ENCODE peak calls at places on chromosome 2, in four cellular contexts. G, H, W and L are unnamed samples. For H3K4me1, the result is how much of the 10 kb centered on the place peaks cover.

GRCh38 chr2:75428627-75429026 is 132.1 kb downstream of the EVA1A start:
- DNase-seq in G (peak), H (no peak), W (no peak), L (no peak)

GRCh38 chr2:241894056-241894641 is 24.6 kb downstream of the RTP5 start:
- DNase-seq in G (no peak), H (no peak), W (no peak), L (peak)

GRCh38 chr2:232794981-232795380 is 18.6 kb upstream of the KCNJ13 start:
- DNase-seq in G (no peak), H (no peak), W (no peak), L (no peak)

GRCh38 chr2:202717598-202718310 is 83.0 kb downstream of the FAM117B start:
- DNase-seq in G (no peak), H (peak), W (no peak), L (no peak)

GRCh38 chr2:23689891-23690290 is 237.0 kb downstream of the ATAD2B start:
- DNase-seq in G (no peak), H (peak), W (no peak), L (no peak)

GRCh38 chr2:33297748-33298035 is 178.8 kb upstream of the RASGRP3 start:
- DNase-seq in G (no peak), H (no peak), W (no peak), L (no peak)

GRCh38 chr2:43008388-43008787 is 216.0 kb upstream of the HAAO start:
- DNase-seq in G (no peak), H (no peak), W (no peak), L (no peak)

GRCh38 chr2:55010149-55010591 is 40.1 kb downstream of the RTN4 start:
- DNase-seq in G (peak), H (no peak), W (no peak), L (peak)

GRCh38 chr2:42554392-42554791 is 14.0 kb upstream of the MTA3 start:
- DNase-seq in G (no peak), H (peak), W (no peak), L (no peak)

GRCh38 chr2:199488772-199489400 is 31.1 kb upstream of the SATB2 start:
- DNase-seq in G (no peak), H (peak), W (no peak), L (peak)

GRCh38 chr2:226125151-226125550 is 674.5 kb downstream of the IRS1 start:
- DNase-seq in G (no peak), H (no peak), W (no peak), L (no peak)

GRCh38 chr2:237687666-237688065 is 60.3 kb downstream of the LRRFIP1 start:
- DNase-seq in G (no peak), H (no peak), W (peak), L (peak)

GRCh38 chr2:171703574-171704347 is 16.5 kb downstream of the DYNC1I2 start:
- DNase-seq in G (no peak), H (peak), W (no peak), L (no peak)

GRCh38 chr2:196277002-196277401 is 105.6 kb upstream of the STK17B start:
- DNase-seq in G (no peak), H (peak), W (no peak), L (no peak)

GRCh38 chr2:118842687-118843491 is 4.6 kb downstream of the EN1 start:
- DNase-seq in G (no peak), H (peak), W (no peak), L (no peak)

GRCh38 chr2:8803658-8804379 is 33.6 kb downstream of the KIDINS220 start:
- DNase-seq in G (peak), H (no peak), W (no peak), L (no peak)

GRCh38 chr2:54084600-54084999 is 30.8 kb upstream of the ACYP2 start:
- DNase-seq in G (no peak), H (peak), W (no peak), L (peak)

GRCh38 chr2:174686430-174686829 is 77.8 kb downstream of the CHRNA1 start:
- DNase-seq in G (no peak), H (no peak), W (no peak), L (no peak)

GRCh38 chr2:238130111-238130695 is 8.3 kb upstream of the KLHL30 start:
- DNase-seq in G (no peak), H (no peak), W (no peak), L (no peak)

GRCh38 chr2:8023241-8023640 is 658.6 kb upstream of the ID2 start:
- DNase-seq in G (no peak), H (no peak), W (no peak), L (no peak)

GRCh38 chr2:182554950-182555349 is 128.1 kb upstream of the PDE1A start:
- DNase-seq in G (no peak), H (no peak), W (no peak), L (no peak)

GRCh38 chr2:238669581-238670340 is 178.1 kb upstream of the TWIST2 start:
- DNase-seq in G (no peak), H (no peak), W (no peak), L (no peak)

GRCh38 chr2:7693246-7694065 is 776.2 kb downstream of the RNF144A start:
- DNase-seq in G (no peak), H (no peak), W (no peak), L (no peak)

GRCh38 chr2:134056226-134056625 is 197.6 kb upstream of the MGAT5 start:
- DNase-seq in G (no peak), H (no peak), W (no peak), L (no peak)

GRCh38 chr2:2187196-2187595 is 143.9 kb downstream of the MYT1L start:
- DNase-seq in G (no peak), H (no peak), W (no peak), L (no peak)

GRCh38 chr2:151716721-151717120 is 17.6 kb downstream of the NEB start:
- DNase-seq in G (no peak), H (peak), W (no peak), L (no peak)

GRCh38 chr2:233832869-233833812 is 21.2 kb downstream of the HJURP start:
- DNase-seq in G (no peak), H (peak), W (no peak), L (peak)

GRCh38 chr2:28958689-28959088 is 22.4 kb upstream of the TOGARAM2 start:
- DNase-seq in G (peak), H (peak), W (peak), L (peak)

GRCh38 chr2:180823546-180824141 is 156.8 kb upstream of the UBE2E3 start:
- DNase-seq in G (no peak), H (no peak), W (no peak), L (no peak)

GRCh38 chr2:86216577-86217555 is 17.6 kb downstream of the MRPL35 start:
- DNase-seq in G (no peak), H (no peak), W (no peak), L (peak)

GRCh38 chr2:58369594-58369993 is 128.5 kb upstream of the FANCL start:
- DNase-seq in G (no peak), H (no peak), W (no peak), L (no peak)

GRCh38 chr2:191166756-191167445 is 16.1 kb upstream of the STAT4 start:
- DNase-seq in G (no peak), H (no peak), W (no peak), L (no peak)
- H3K4me1 ChIP-seq in G (under half), H (under half), W (under half), L (under half)

GRCh38 chr2:120343100-120343432 is 2.9 kb upstream of the INHBB start:
- DNase-seq in G (no peak), H (no peak), W (no peak), L (no peak)

GRCh38 chr2:120344214-120344990 is 1.5 kb upstream of the INHBB start:
- DNase-seq in G (no peak), H (peak), W (no peak), L (peak)

GRCh38 chr2:120341977-120342376 is 4.0 kb upstream of the INHBB start:
- DNase-seq in G (no peak), H (no peak), W (no peak), L (no peak)

GRCh38 chr2:120342451-120342850 is 3.5 kb upstream of the INHBB start:
- DNase-seq in G (no peak), H (no peak), W (no peak), L (no peak)

DNA sequence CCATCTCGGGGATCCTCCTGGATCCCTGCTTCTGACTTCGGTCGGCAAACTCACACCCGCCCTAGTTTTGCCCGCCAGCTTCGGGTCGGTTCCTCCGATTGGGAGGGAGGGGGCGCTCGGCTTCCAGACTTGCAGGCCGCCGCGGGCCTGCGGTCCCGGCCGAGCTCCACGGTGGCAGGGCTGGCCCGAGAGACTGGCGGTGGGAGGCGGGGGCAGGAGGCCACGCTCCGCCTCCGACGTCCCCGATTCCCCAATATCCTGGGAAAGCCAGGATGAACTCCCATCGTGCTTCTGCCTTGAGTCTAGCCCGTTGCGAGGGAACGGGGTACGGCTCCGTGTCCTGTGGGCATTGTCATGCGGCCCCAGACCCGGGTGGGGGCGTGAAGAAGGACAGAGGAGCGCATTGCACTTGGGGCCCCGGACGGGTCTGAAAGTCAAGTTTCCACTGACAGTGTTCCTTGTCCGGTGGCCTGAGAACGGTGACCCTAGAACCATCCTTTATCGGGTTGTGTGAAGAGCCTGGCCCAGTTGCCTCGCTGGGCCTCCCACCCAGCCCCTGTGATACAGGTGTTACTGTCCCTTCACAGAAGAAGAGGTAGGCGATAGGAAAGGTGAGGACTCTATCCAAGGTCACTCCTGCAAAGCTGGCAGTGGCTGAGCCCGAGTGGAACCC is 2.4 kb upstream of the INHBB start:
- DNase-seq in G (no peak), H (peak), W (peak), L (peak)
- H3K4me3 ChIP-seq in G (no peak), H (peak), W (peak), L (no peak)

GRCh38 chr2:63614448-63614968 is 25.7 kb downstream of the MDH1 start:
- DNase-seq in G (no peak), H (peak), W (no peak), L (no peak)
- H3K27ac ChIP-seq in G (no peak), H (peak), W (no peak), L (no peak)

GRCh38 chr2:230665263-230665691 is 47.4 kb upstream of the CAB39 start:
- DNase-seq in G (peak), H (no peak), W (no peak), L (no peak)

GRCh38 chr2:230666446-230666845 is 46.2 kb upstream of the CAB39 start:
- DNase-seq in G (no peak), H (no peak), W (no peak), L (no peak)

GRCh38 chr2:230661072-230661957 is 51.3 kb upstream of the CAB39 start:
- DNase-seq in G (peak), H (no peak), W (no peak), L (no peak)

GRCh38 chr2:230664844-230665243 is 47.8 kb upstream of the CAB39 start:
- DNase-seq in G (no peak), H (no peak), W (no peak), L (no peak)

DNA sequence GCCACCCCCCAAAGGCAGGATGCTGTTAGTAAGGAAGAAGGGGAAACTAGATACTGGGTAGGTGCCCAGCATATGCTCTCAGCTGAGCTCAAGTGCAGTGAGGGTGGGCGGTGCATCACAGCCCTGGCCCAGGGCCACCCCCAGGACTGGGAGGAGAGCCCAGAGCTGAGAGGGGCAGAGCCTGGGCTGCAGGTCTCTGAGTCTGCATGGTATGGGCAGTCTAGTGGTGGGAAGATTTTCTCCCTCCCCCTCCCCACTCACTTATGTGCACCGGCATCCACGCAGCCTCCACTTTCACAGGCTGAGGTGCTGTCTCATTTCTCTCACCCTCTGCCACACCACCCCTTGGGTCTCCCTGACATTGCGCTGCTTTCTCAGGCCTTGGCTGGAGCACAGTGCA is 48.5 kb upstream of the CAB39 start:
- DNase-seq in G (no peak), H (no peak), W (peak), L (no peak)
- H3K4me1 ChIP-seq in G (half or more), H (under half), W (under half), L (under half)

GRCh38 chr2:40103163-40103562 is 324.1 kb upstream of the THUMPD2 start:
- DNase-seq in G (no peak), H (peak), W (no peak), L (no peak)
- H3K4me3 ChIP-seq in G (no peak), H (no peak), W (no peak), L (no peak)

DNA sequence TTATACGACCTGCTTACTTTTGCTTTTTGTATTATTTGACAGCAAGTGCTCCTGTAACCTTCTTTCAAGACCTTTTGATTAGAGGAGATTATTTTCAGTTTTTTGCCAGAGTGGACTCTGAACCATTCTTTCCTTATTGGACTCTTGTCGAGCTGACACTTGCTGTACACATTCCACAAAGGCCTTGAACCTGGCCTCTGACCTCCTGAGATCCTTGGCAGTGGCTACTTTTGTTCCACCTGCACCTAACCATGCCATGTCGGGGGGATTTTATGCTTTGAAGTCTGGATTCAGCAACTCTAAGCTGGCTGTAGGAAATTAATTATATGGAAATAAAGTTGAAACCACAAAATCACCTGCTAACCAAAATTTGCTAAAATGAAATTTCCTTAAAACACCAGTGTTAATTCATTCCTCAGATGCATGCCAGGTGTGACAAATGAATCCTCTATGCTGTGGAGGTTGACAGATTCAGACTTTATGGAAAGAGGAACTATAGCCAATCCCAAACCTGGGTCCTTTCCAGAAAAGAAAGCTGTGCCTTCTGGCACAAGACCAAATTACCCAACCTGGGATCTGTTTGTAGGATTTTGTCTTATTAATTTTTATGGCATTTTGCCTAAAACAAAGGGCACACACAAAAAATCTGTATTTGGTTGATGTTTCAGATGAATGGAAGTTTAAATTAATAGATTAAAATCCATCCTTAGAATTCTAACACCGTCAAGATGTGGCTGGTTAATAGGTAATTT is 110.4 kb downstream of the CDC42EP3 start:
- DNase-seq in G (no peak), H (no peak), W (no peak), L (no peak)
- H3K27ac ChIP-seq in G (peak), H (no peak), W (no peak), L (no peak)

GRCh38 chr2:110097506-110098220 is 18.0 kb downstream of the MALL start:
- DNase-seq in G (no peak), H (peak), W (no peak), L (no peak)

GRCh38 chr2:110099471-110100225 is 16.0 kb downstream of the MALL start:
- DNase-seq in G (no peak), H (no peak), W (no peak), L (no peak)

GRCh38 chr2:110095994-110096633 is 19.5 kb downstream of the MALL start:
- DNase-seq in G (no peak), H (no peak), W (no peak), L (no peak)

GRCh38 chr2:110101280-110101844 is 14.3 kb downstream of the MALL start:
- DNase-seq in G (no peak), H (peak), W (peak), L (peak)

DNA sequence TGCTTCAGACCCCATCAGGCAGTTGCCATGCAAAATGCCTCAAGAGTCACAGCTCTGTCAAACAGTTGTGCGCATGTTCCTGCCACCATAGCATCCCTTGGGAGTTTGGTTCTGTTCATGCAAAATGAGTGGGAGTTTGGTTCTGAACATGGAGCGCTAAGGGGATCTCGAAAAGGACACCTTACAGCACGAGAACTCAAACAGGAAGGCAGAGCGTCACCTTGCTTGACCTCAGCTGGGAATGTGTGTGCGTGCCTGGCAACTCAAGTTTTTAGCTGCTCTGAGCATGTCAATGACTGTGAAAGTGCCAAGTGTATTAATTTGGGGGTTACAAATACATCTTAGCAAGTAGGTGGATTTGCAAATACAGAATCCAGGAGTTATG is 16.6 kb downstream of the MALL start:
- DNase-seq in G (no peak), H (no peak), W (no peak), L (no peak)
- H3K4me1 ChIP-seq in G (under half), H (under half), W (half or more), L (under half)